ENCODE peak calls at places on chromosomes 4 and X, in five cellular contexts. F is upper lobe of left lung, Z is lung, R is A549, T is cardiac muscle cell. C is an unnamed sample.

GRCh38 chrX:100356497-100356896 is 53.6 kb downstream of the PCDH19 start:
- DNase-seq in F (no peak), Z (no peak), R (no peak), T (no peak), C (no peak)

GRCh38 chrX:121010218-121010617 is 24.7 kb upstream of the CT47A1 start:
- DNase-seq in F (no peak), Z (no peak), R (no peak), T (no peak), C (no peak)

GRCh38 chr4:157226035-157226434 is 5.5 kb downstream of the GRIA2 start:
- DNase-seq in F (no peak), Z (no peak), R (no peak), T (no peak), C (no peak)

GRCh38 chr4:56681158-56681848 is at the start of gene HOPX:
- DNase-seq in F (peak), Z (peak), R (no peak), T (peak), C (peak)

GRCh38 chrX:46072776-46073175 is 472.4 kb downstream of the ZNF674 start:
- DNase-seq in F (no peak), Z (no peak), R (no peak), T (no peak), C (no peak)

GRCh38 chr4:82601242-82602015 is 39.6 kb upstream of the TMEM150C start:
- DNase-seq in F (no peak), Z (no peak), R (no peak), T (no peak), C (no peak)

GRCh38 chr4:37243722-37244582 is 591 bp upstream of the NWD2 start:
- DNase-seq in F (no peak), Z (no peak), R (no peak), T (peak), C (no peak)

GRCh38 chr4:139042981-139043460 is 27.4 kb downstream of the NOCT start:
- DNase-seq in F (no peak), Z (no peak), R (no peak), T (no peak), C (no peak)

GRCh38 chrX:132467029-132467428 is 21.8 kb downstream of the MBNL3 start:
- DNase-seq in F (no peak), Z (no peak), R (no peak), T (no peak), C (no peak)

GRCh38 chrX:72609313-72609712 is 36.7 kb upstream of the HDAC8 start:
- DNase-seq in F (no peak), Z (no peak), R (peak), T (no peak), C (no peak)

GRCh38 chr4:170750519-170750918 is 660.8 kb upstream of the AADAT start:
- DNase-seq in F (no peak), Z (no peak), R (no peak), T (no peak), C (no peak)

GRCh38 chrX:50967734-50968133 is 57.2 kb downstream of the BMP15 start:
- DNase-seq in F (no peak), Z (no peak), R (no peak), T (no peak), C (no peak)

GRCh38 chr4:54813674-54814073 is 155.9 kb downstream of the KIT start:
- DNase-seq in F (no peak), Z (no peak), R (no peak), T (no peak), C (no peak)

GRCh38 chr4:159048166-159048886 is 54.6 kb upstream of the RAPGEF2 start:
- DNase-seq in F (peak), Z (peak), R (peak), T (peak), C (no peak)

GRCh38 chr4:4529412-4529811 is 12.4 kb downstream of the STX18 start:
- DNase-seq in F (no peak), Z (no peak), R (no peak), T (no peak), C (no peak)

GRCh38 chrX:65723706-65724105 is 56.3 kb downstream of the MSN start:
- DNase-seq in F (no peak), Z (no peak), R (no peak), T (no peak), C (no peak)

GRCh38 chr4:24799196-24799543 is 3.8 kb downstream of the SOD3 start:
- DNase-seq in F (no peak), Z (no peak), R (no peak), T (no peak), C (no peak)

GRCh38 chr4:24799544-24800272 is 4.3 kb downstream of the SOD3 start:
- DNase-seq in F (no peak), Z (no peak), R (no peak), T (no peak), C (no peak)

GRCh38 chr4:24802648-24803047 is 7.3 kb downstream of the SOD3 start:
- DNase-seq in F (no peak), Z (no peak), R (no peak), T (no peak), C (no peak)

GRCh38 chr4:24800273-24800880 is 5.0 kb downstream of the SOD3 start:
- DNase-seq in F (no peak), Z (no peak), R (no peak), T (no peak), C (no peak)

GRCh38 chr4:24801136-24801855 is 5.9 kb downstream of the SOD3 start:
- DNase-seq in F (no peak), Z (no peak), R (no peak), T (no peak), C (no peak)
- H3K4me3 ChIP-seq in F (no peak), Z (no peak), R (no peak), T (no peak), C (no peak)

GRCh38 chrX:142891046-142891445 is 134.7 kb upstream of the SPANXN4 start:
- DNase-seq in F (no peak), Z (no peak), R (no peak), T (no peak), C (no peak)
- TF ChIP-seq CTCF in F (no peak), Z (no peak), R (no peak), T (no peak), C (no peak)

GRCh38 chr4:29278580-29278979 is 1441.6 kb upstream of the PCDH7 start:
- DNase-seq in F (no peak), Z (no peak), R (no peak), T (no peak), C (no peak)
- H3K4me3 ChIP-seq in F (no peak), Z (no peak), R (no peak), T (no peak), C (no peak)

GRCh38 chrX:12771445-12772069 is 19.7 kb upstream of the PRPS2 start:
- DNase-seq in F (peak), Z (peak), R (peak), T (peak), C (no peak)
- TF ChIP-seq CTCF in F (no peak), Z (peak), R (peak), T (peak), C (peak)

GRCh38 chr4:76219299-76220055 is 5.9 kb upstream of the SCARB2 start:
- DNase-seq in F (no peak), Z (no peak), R (no peak), T (no peak), C (no peak)
- H3K4me3 ChIP-seq in F (no peak), Z (no peak), R (no peak), T (no peak), C (no peak)